ENCODE peak calls at places on chromosomes 4 and X, in ten cellular contexts. S, G, Z, H, M, N, L, V, K and B are unnamed samples.

GRCh38 chr4:1841201-1841885 is 14.6 kb downstream of the LETM1 start:
- DNase-seq in K (no peak), H (no peak), N (no peak), M (no peak), G (no peak), L (no peak), V (no peak), S (no peak), Z (no peak), B (no peak)

GRCh38 chr4:6095897-6096296 is 77.7 kb upstream of the C4orf50 start:
- DNase-seq in L (no peak), S (no peak), G (no peak), N (no peak), V (no peak), Z (no peak), H (no peak), M (peak), K (no peak), B (no peak)

GRCh38 chr4:164467493-164467892 is 286.4 kb upstream of the SMIM31 start:
- DNase-seq in Z (no peak), H (no peak), K (no peak), L (no peak), M (no peak), S (no peak), G (no peak), V (no peak), N (no peak), B (no peak)

GRCh38 chr4:73740353-73740778 is at the start of gene CXCL8:
- DNase-seq in L (peak), K (no peak), Z (peak), N (peak), G (no peak), V (peak), H (no peak), M (peak), S (no peak), B (no peak)

GRCh38 chr4:105670684-105671083 is 37.8 kb downstream of the INTS12 start:
- DNase-seq in M (no peak), G (no peak), K (no peak), N (no peak), L (no peak), Z (no peak), S (no peak), V (no peak), H (no peak), B (no peak)

GRCh38 chr4:54085284-54085683 is 14.7 kb upstream of the GSX2 start:
- DNase-seq in N (no peak), K (no peak), H (no peak), G (no peak), L (peak), V (peak), S (no peak), M (no peak), Z (peak), B (no peak)

GRCh38 chr4:42761804-42762203 is 104.9 kb upstream of the ATP8A1 start:
- DNase-seq in M (no peak), V (no peak), S (no peak), K (no peak), H (no peak), G (peak), Z (no peak), N (no peak), L (no peak), B (no peak)

GRCh38 chrX:1483843-1484637 is 31.3 kb upstream of the ASMTL start:
- DNase-seq in V (no peak), S (no peak), H (no peak), N (no peak), Z (no peak), M (peak), G (no peak), L (no peak), K (peak), B (no peak)

GRCh38 chrX:115939636-115940160 is 230.8 kb upstream of the AGTR2 start:
- DNase-seq in H (no peak), N (no peak), K (no peak), G (no peak), V (no peak), M (no peak), S (no peak), L (no peak), Z (no peak), B (no peak)

GRCh38 chr4:101981756-101982155 is 191.2 kb downstream of the BANK1 start:
- DNase-seq in S (no peak), L (no peak), H (no peak), V (no peak), K (peak), G (no peak), M (no peak), Z (no peak), N (no peak), B (no peak)

GRCh38 chrX:128436397-128437103 is 384.3 kb upstream of the ACTRT1 start:
- DNase-seq in N (peak), K (no peak), S (no peak), Z (no peak), L (no peak), G (no peak), M (no peak), V (no peak), H (no peak), B (no peak)

GRCh38 chrX:55135171-55135570 is 46.4 kb downstream of the PAGE2 start:
- DNase-seq in H (peak), N (peak), Z (peak), M (no peak), V (peak), S (peak), L (peak), K (peak), G (peak), B (peak)

GRCh38 chr4:147863808-147864472 is 132.1 kb downstream of the ARHGAP10 start:
- DNase-seq in Z (peak), V (no peak), H (no peak), G (no peak), M (no peak), L (no peak), N (no peak), S (no peak), K (no peak), B (no peak)

GRCh38 chrX:19272452-19272851 is 71.3 kb upstream of the PDHA1 start:
- DNase-seq in S (no peak), V (no peak), M (no peak), Z (no peak), N (no peak), H (no peak), L (peak), G (no peak), K (no peak), B (no peak)

GRCh38 chr4:40434126-40434692 is 99.1 kb downstream of the CHRNA9 start:
- DNase-seq in H (no peak), S (no peak), G (no peak), M (no peak), N (no peak), Z (no peak), L (no peak), V (no peak), K (no peak), B (no peak)

GRCh38 chr4:113961322-113961698 is 18.1 kb downstream of the ARSJ start:
- DNase-seq in V (no peak), K (no peak), N (no peak), G (no peak), S (no peak), M (no peak), L (peak), Z (no peak), H (no peak), B (no peak)

GRCh38 chr4:181604546-181604945 is 638.7 kb upstream of the TENM3 start:
- DNase-seq in M (no peak), S (no peak), Z (no peak), V (no peak), G (no peak), H (no peak), L (no peak), N (no peak), K (no peak), B (no peak)

GRCh38 chrX:152520653-152521052 is 69.5 kb upstream of the GABRA3 start:
- DNase-seq in S (no peak), M (no peak), Z (no peak), K (no peak), L (peak), G (no peak), N (no peak), H (no peak), V (no peak), B (no peak)

GRCh38 chr4:122669911-122670738 is 49.3 kb upstream of the IL21 start:
- DNase-seq in N (no peak), H (no peak), Z (no peak), G (no peak), V (no peak), L (no peak), S (no peak), M (no peak), K (no peak), B (no peak)

GRCh38 chr4:102114118-102114630 is 231.1 kb downstream of the SLC39A8 start:
- DNase-seq in N (no peak), Z (no peak), K (no peak), S (no peak), H (no peak), V (no peak), M (no peak), G (no peak), L (no peak), B (no peak)